ENCODE peak calls at places on chromosomes 7 and 10, in six cellular contexts. One of them, this sample, is unnamed.

GRCh38 chr7:149289856-149290255 is 27.9 kb downstream of the ZNF783 start:
- DNase-seq in IMR-90: no peak
- DNase-seq in trophoblast cell: no peak
- DNase-seq in H1: no peak
- DNase-seq in H9: peak
- DNase-seq in neuronal stem cell: no peak
- DNase-seq in this sample: no peak

GRCh38 chr7:142385528-142386340 is 127.9 kb upstream of the PRSS58 start:
- DNase-seq in IMR-90: peak
- DNase-seq in trophoblast cell: peak
- DNase-seq in H1: no peak
- DNase-seq in H9: peak
- DNase-seq in neuronal stem cell: peak
- DNase-seq in this sample: peak

GRCh38 chr10:58175990-58176910 is 91.4 kb downstream of the IPMK start:
- DNase-seq in IMR-90: peak
- DNase-seq in trophoblast cell: no peak
- DNase-seq in H1: no peak
- DNase-seq in H9: no peak
- DNase-seq in neuronal stem cell: peak
- DNase-seq in this sample: peak

GRCh38 chr10:131142446-131143380 is 168.8 kb downstream of the TCERG1L start:
- DNase-seq in IMR-90: no peak
- DNase-seq in trophoblast cell: no peak
- DNase-seq in H1: no peak
- DNase-seq in H9: no peak
- DNase-seq in neuronal stem cell: no peak
- DNase-seq in this sample: no peak

GRCh38 chr10:123808873-123809272 is 82.7 kb downstream of the CPXM2 start:
- DNase-seq in IMR-90: no peak
- DNase-seq in trophoblast cell: peak
- DNase-seq in H1: no peak
- DNase-seq in H9: no peak
- DNase-seq in neuronal stem cell: no peak
- DNase-seq in this sample: peak

GRCh38 chr10:131065673-131066331 is 245.7 kb downstream of the TCERG1L start:
- DNase-seq in IMR-90: no peak
- DNase-seq in trophoblast cell: no peak
- DNase-seq in H1: no peak
- DNase-seq in H9: peak
- DNase-seq in neuronal stem cell: no peak
- DNase-seq in this sample: no peak

GRCh38 chr7:44112231-44112996 is 8.3 kb downstream of the AEBP1 start:
- DNase-seq in IMR-90: no peak
- DNase-seq in trophoblast cell: peak
- DNase-seq in H1: no peak
- DNase-seq in H9: no peak
- DNase-seq in neuronal stem cell: no peak
- DNase-seq in this sample: no peak

GRCh38 chr10:1400129-1400865 is 337.0 kb downstream of the ADARB2 start:
- DNase-seq in IMR-90: no peak
- DNase-seq in trophoblast cell: no peak
- DNase-seq in H1: no peak
- DNase-seq in H9: no peak
- DNase-seq in neuronal stem cell: no peak
- DNase-seq in this sample: no peak

GRCh38 chr10:97999066-97999908 is 31.1 kb downstream of the CRTAC1 start:
- DNase-seq in IMR-90: no peak
- DNase-seq in trophoblast cell: no peak
- DNase-seq in H1: no peak
- DNase-seq in H9: peak
- DNase-seq in neuronal stem cell: no peak
- DNase-seq in this sample: no peak

GRCh38 chr7:43193905-43194304 is 81.5 kb downstream of the HECW1 start:
- DNase-seq in IMR-90: no peak
- DNase-seq in trophoblast cell: peak
- DNase-seq in H1: no peak
- DNase-seq in H9: peak
- DNase-seq in neuronal stem cell: no peak
- DNase-seq in this sample: no peak

GRCh38 chr7:78019457-78020130 is 221.0 kb downstream of the PHTF2 start:
- DNase-seq in IMR-90: peak
- DNase-seq in trophoblast cell: peak
- DNase-seq in H1: peak
- DNase-seq in H9: peak
- DNase-seq in neuronal stem cell: peak
- DNase-seq in this sample: peak

GRCh38 chr10:83990126-83990525 is 149.2 kb upstream of the GHITM start:
- DNase-seq in IMR-90: no peak
- DNase-seq in trophoblast cell: no peak
- DNase-seq in H1: no peak
- DNase-seq in H9: no peak
- DNase-seq in neuronal stem cell: no peak
- DNase-seq in this sample: no peak

GRCh38 chr10:114931072-114931679 is 6.8 kb upstream of the TRUB1 start:
- DNase-seq in IMR-90: no peak
- DNase-seq in trophoblast cell: no peak
- DNase-seq in H1: no peak
- DNase-seq in H9: no peak
- DNase-seq in neuronal stem cell: no peak
- DNase-seq in this sample: no peak

GRCh38 chr10:131083915-131084790 is 227.4 kb downstream of the TCERG1L start:
- DNase-seq in IMR-90: no peak
- DNase-seq in trophoblast cell: no peak
- DNase-seq in H1: peak
- DNase-seq in H9: peak
- DNase-seq in neuronal stem cell: no peak
- DNase-seq in this sample: no peak

GRCh38 chr10:34282186-34282585 is 532.9 kb downstream of the PARD3 start:
- DNase-seq in IMR-90: no peak
- DNase-seq in trophoblast cell: no peak
- DNase-seq in H1: no peak
- DNase-seq in H9: no peak
- DNase-seq in neuronal stem cell: no peak
- DNase-seq in this sample: no peak

GRCh38 chr10:35487336-35488034 is 117.7 kb upstream of the GJD4 start:
- DNase-seq in IMR-90: peak
- DNase-seq in trophoblast cell: no peak
- DNase-seq in H1: no peak
- DNase-seq in H9: no peak
- DNase-seq in neuronal stem cell: no peak
- DNase-seq in this sample: peak
- H3K14ac ChIP-seq in IMR-90: peak
- H3K14ac ChIP-seq in trophoblast cell: no peak
- H3K14ac ChIP-seq in H1: no peak
- H3K14ac ChIP-seq in H9: no peak
- H3K14ac ChIP-seq in neuronal stem cell: no peak
- H3K14ac ChIP-seq in this sample: no peak

DNA sequence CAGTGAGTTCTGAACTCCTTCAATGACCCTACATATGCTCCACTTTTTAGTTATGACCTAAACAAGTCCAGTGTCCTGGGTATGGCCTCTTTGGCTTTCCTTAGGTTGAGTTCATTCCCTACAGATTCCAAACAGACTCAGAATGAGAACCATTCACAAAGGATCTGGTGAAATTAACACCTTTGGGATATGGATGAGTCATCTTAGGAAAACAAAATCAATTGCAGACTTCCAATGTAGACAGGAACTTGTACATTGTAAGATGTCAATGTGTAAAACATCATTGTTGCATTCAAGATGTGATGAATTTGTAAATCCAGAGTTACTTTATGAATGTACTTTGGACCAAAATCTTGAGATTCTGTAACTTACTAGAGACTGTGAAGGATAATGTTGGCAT is 43.5 kb upstream of the HECTD2 start:
- DNase-seq in IMR-90: no peak
- DNase-seq in trophoblast cell: no peak
- DNase-seq in H1: no peak
- DNase-seq in H9: no peak
- DNase-seq in neuronal stem cell: no peak
- DNase-seq in this sample: no peak
- H2BK5ac ChIP-seq in IMR-90: no peak
- H2BK5ac ChIP-seq in trophoblast cell: no peak
- H2BK5ac ChIP-seq in H1: no peak
- H2BK5ac ChIP-seq in H9: no peak
- H2BK5ac ChIP-seq in neuronal stem cell: no peak
- H2BK5ac ChIP-seq in this sample: no peak

DNA sequence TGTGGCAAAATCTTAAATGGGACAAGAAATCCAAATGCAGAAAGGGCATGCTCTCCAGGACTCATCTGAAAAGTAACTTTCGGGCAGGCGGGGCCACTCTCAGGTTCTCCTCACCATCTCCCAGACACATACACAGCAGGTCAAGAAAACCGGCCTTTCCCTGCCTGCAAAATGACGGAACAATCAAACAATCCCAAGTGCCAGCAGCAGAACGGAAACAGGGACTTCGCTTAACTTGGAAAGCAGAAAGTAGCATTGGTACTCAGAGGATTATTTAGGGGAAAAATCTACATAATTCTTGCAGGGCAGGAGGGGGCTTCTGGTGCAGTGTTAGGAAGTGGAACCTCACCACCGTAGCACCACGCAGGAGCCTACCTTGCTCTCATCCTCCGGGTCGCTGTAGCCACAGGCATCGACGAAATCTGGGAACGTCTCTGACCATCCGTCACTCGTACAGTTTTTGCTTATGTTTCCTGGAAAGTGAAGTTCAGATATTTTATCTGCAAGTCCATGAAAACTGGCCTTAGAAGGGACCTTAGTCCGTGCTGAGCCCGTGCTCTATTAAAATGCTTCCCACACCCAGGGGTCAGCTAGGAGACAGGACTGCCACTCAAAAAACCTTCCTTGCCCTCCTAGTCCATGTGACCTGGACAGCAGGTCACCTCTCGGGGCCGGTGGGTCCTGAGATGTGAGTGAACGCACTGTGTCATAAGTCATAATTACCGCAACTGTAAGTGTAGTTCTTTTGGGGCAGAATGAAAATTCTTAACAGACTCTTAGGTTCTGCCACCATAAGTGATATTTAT is 41.1 kb downstream of the VIPR2 start:
- DNase-seq in IMR-90: no peak
- DNase-seq in trophoblast cell: no peak
- DNase-seq in H1: no peak
- DNase-seq in H9: no peak
- DNase-seq in neuronal stem cell: no peak
- DNase-seq in this sample: no peak
- H3K14ac ChIP-seq in IMR-90: no peak
- H3K14ac ChIP-seq in trophoblast cell: no peak
- H3K14ac ChIP-seq in H1: no peak
- H3K14ac ChIP-seq in H9: no peak
- H3K14ac ChIP-seq in neuronal stem cell: no peak
- H3K14ac ChIP-seq in this sample: no peak

GRCh38 chr7:75937958-75938786 is 23.2 kb downstream of the POR start:
- DNase-seq in IMR-90: peak
- DNase-seq in trophoblast cell: peak
- DNase-seq in H1: no peak
- DNase-seq in H9: no peak
- DNase-seq in neuronal stem cell: no peak
- DNase-seq in this sample: peak
- H2BK5ac ChIP-seq in IMR-90: peak
- H2BK5ac ChIP-seq in trophoblast cell: no peak
- H2BK5ac ChIP-seq in H1: peak
- H2BK5ac ChIP-seq in H9: no peak
- H2BK5ac ChIP-seq in neuronal stem cell: no peak
- H2BK5ac ChIP-seq in this sample: no peak

This sample was measured in mesenchymal stem cell.